ENCODE peak calls at places on chromosome 17, in nine cellular contexts. D is effector memory CD4-positive, alpha-beta T cell; J is BE2C; P is head of caudate nucleus; Y is effector CD4-positive, alpha-beta T cell; G is glomerular endothelial cell; V is activated CD4-positive, alpha-beta T cell treated with anti-CD3 and anti-CD28 coated beads for 1 hour; A is neural crest cell; K is iPS-NIHi11. R is an unnamed sample.

GRCh38 chr17:57293077-57293476 is 36.8 kb downstream of the MSI2 start:
- DNase-seq in D (no peak), J (no peak), P (no peak), Y (no peak), G (no peak), V (no peak), A (no peak), K (no peak), R (no peak)

GRCh38 chr17:42387663-42388380 is 420 bp downstream of the STAT3 start:
- DNase-seq in D (peak; percentile 31), J (peak; percentile 38), P (peak; percentile 55), Y (peak; percentile 16), G (no peak), V (no peak), A (peak; percentile 36), K (peak; percentile 75), R (no peak)

GRCh38 chr17:34390649-34391048 is 27.6 kb upstream of the CCL1 start:
- DNase-seq in D (no peak), J (no peak), P (no peak), Y (no peak), G (no peak), V (no peak), A (no peak), K (no peak), R (no peak)

GRCh38 chr17:59754547-59754946 is 47.1 kb downstream of the VMP1 start:
- DNase-seq in D (no peak), J (no peak), P (no peak), Y (no peak), G (no peak), V (no peak), A (no peak), K (no peak), R (no peak)

GRCh38 chr17:2959371-2960130 is 103.9 kb downstream of the OR1D5 start:
- DNase-seq in D (no peak), J (no peak), P (no peak), Y (no peak), G (no peak), V (no peak), A (no peak), K (no peak), R (no peak)

GRCh38 chr17:65467156-65467555 is 94.3 kb downstream of the AXIN2 start:
- DNase-seq in D (no peak), J (no peak), P (no peak), Y (no peak), G (no peak), V (no peak), A (peak; percentile 70), K (no peak), R (no peak)

GRCh38 chr17:1764274-1764673 is 2.4 kb downstream of the SERPINF1 start:
- DNase-seq in D (peak; percentile 60), J (peak; percentile 62), P (no peak), Y (no peak), G (no peak), V (peak; percentile 43), A (no peak), K (no peak), R (peak; percentile 43)

GRCh38 chr17:2068101-2068518 is 13.2 kb downstream of the HIC1 start:
- DNase-seq in D (no peak), J (no peak), P (no peak), Y (no peak), G (no peak), V (no peak), A (no peak), K (no peak), R (no peak)

GRCh38 chr17:75457047-75457654 is 716 bp downstream of the TMEM94 start:
- DNase-seq in D (no peak), J (peak; percentile 76), P (peak; percentile 71), Y (no peak), G (no peak), V (no peak), A (peak; percentile 32), K (peak; percentile 60), R (no peak)

GRCh38 chr17:2701161-2701995 is 10.2 kb downstream of the CLUH start:
- DNase-seq in D (no peak), J (no peak), P (no peak), Y (no peak), G (no peak), V (no peak), A (no peak), K (peak; percentile 8), R (no peak)

GRCh38 chr17:50835563-50836231 is at the start of gene WFIKKN2:
- DNase-seq in D (no peak), J (no peak), P (no peak), Y (no peak), G (no peak), V (no peak), A (no peak), K (no peak), R (no peak)

GRCh38 chr17:31580331-31581021 is 189.0 kb downstream of the RAB11FIP4 start:
- DNase-seq in D (no peak), J (no peak), P (peak; percentile 60), Y (no peak), G (no peak), V (no peak), A (no peak), K (no peak), R (peak; percentile 48)

GRCh38 chr17:32486091-32486700 is 597 bp upstream of the CDK5R1 start:
- DNase-seq in D (peak; percentile 61), J (peak; percentile 73), P (peak; percentile 89), Y (peak; percentile 59), G (no peak), V (peak; percentile 58), A (no peak), K (peak; percentile 92), R (peak; percentile 83)

GRCh38 chr17:44988256-44988942 is 20.3 kb upstream of the C1QL1 start:
- DNase-seq in D (no peak), J (no peak), P (no peak), Y (no peak), G (no peak), V (no peak), A (no peak), K (no peak), R (no peak)

GRCh38 chr17:73867056-73867455 is 222.8 kb upstream of the SDK2 start:
- DNase-seq in D (no peak), J (no peak), P (no peak), Y (no peak), G (no peak), V (no peak), A (no peak), K (no peak), R (no peak)

GRCh38 chr17:82270651-82271050 is 2.8 kb downstream of the CSNK1D start:
- DNase-seq in D (no peak), J (no peak), P (no peak), Y (no peak), G (no peak), V (no peak), A (no peak), K (no peak), R (no peak)

GRCh38 chr17:17728550-17729251 is 47.4 kb downstream of the RAI1 start:
- DNase-seq in D (no peak), J (no peak), P (no peak), Y (no peak), G (no peak), V (no peak), A (no peak), K (no peak), R (no peak)

GRCh38 chr17:15351925-15352324 is 10.5 kb upstream of the TEKT3 start:
- DNase-seq in D (no peak), J (no peak), P (no peak), Y (no peak), G (no peak), V (no peak), A (no peak), K (no peak), R (no peak)

GRCh38 chr17:67850991-67851631 is 25.8 kb downstream of the BPTF start:
- DNase-seq in D (no peak), J (no peak), P (no peak), Y (no peak), G (no peak), V (no peak), A (no peak), K (no peak), R (no peak)

GRCh38 chr17:59627770-59628171 is 8.1 kb downstream of the CLTC start:
- DNase-seq in D (no peak), J (no peak), P (no peak), Y (no peak), G (no peak), V (no peak), A (no peak), K (no peak), R (peak; percentile 32)

GRCh38 chr17:41793749-41794602 is 7.5 kb upstream of the JUP start:
- DNase-seq in D (no peak), J (no peak), P (no peak), Y (no peak), G (no peak), V (no peak), A (no peak), K (no peak), R (no peak)

GRCh38 chr17:66272699-66273390 is 29.6 kb upstream of the PRKCA start:
- DNase-seq in D (no peak), J (no peak), P (no peak), Y (no peak), G (no peak), V (no peak), A (no peak), K (no peak), R (no peak)

GRCh38 chr17:69492410-69493071 is 78.0 kb downstream of the MAP2K6 start:
- DNase-seq in D (no peak), J (no peak), P (no peak), Y (no peak), G (no peak), V (no peak), A (no peak), K (peak; percentile 48), R (no peak)

GRCh38 chr17:45382226-45382625 is 50.4 kb downstream of the ARHGAP27 start:
- DNase-seq in D (no peak), J (no peak), P (no peak), Y (no peak), G (no peak), V (no peak), A (no peak), K (no peak), R (no peak)

GRCh38 chr17:38463451-38463858 is 35.2 kb downstream of the ARHGAP23 start:
- DNase-seq in D (no peak), J (no peak), P (no peak), Y (no peak), G (no peak), V (no peak), A (no peak), K (no peak), R (no peak)